ENCODE peak calls at places on chromosomes 6 and 20, in seven cellular contexts. V is SJSA1; H is K562; Z is uterus; S is CD8-positive, alpha-beta memory T cell; J is cardiac muscle cell; G is pancreas. O is an unnamed sample. For H3K36me3, the result is how much of the 10 kb centered on the place peaks cover.

GRCh38 chr20:59547596-59547995 is 56.7 kb upstream of the PHACTR3 start:
- DNase-seq in V (no peak), H (no peak), Z (no peak), S (no peak), J (no peak), G (no peak), O (no peak)

GRCh38 chr6:130147151-130147550 is 75.6 kb downstream of the SAMD3 start:
- DNase-seq in V (no peak), H (no peak), Z (no peak), S (no peak), J (no peak), G (no peak), O (no peak)

GRCh38 chr6:130178692-130179091 is 44.1 kb downstream of the SAMD3 start:
- DNase-seq in V (peak), H (no peak), Z (no peak), S (no peak), J (peak), G (no peak), O (no peak)

GRCh38 chr6:136501081-136501480 is 49.1 kb downstream of the MAP7 start:
- DNase-seq in V (no peak), H (no peak), Z (no peak), S (no peak), J (no peak), G (no peak), O (no peak)

GRCh38 chr6:111764238-111765182 is 108.7 kb downstream of the FYN start:
- DNase-seq in V (no peak), H (no peak), Z (no peak), S (peak), J (no peak), G (no peak), O (no peak)

GRCh38 chr6:155142902-155143609 is 120.8 kb upstream of the CLDN20 start:
- DNase-seq in V (no peak), H (no peak), Z (no peak), S (no peak), J (peak), G (no peak), O (no peak)

GRCh38 chr6:158150701-158151100 is 17.4 kb downstream of the SERAC1 start:
- DNase-seq in V (peak), H (no peak), Z (no peak), S (no peak), J (no peak), G (no peak), O (no peak)

GRCh38 chr20:19291818-19292132 is 79.3 kb downstream of the SLC24A3 start:
- DNase-seq in V (no peak), H (no peak), Z (no peak), S (no peak), J (no peak), G (no peak), O (no peak)

GRCh38 chr20:47118201-47118600 is 223.6 kb downstream of the EYA2 start:
- DNase-seq in V (peak), H (no peak), Z (no peak), S (no peak), J (no peak), G (no peak), O (no peak)

GRCh38 chr6:73873081-73873480 is 177.1 kb downstream of the CD109 start:
- DNase-seq in V (no peak), H (no peak), Z (no peak), S (no peak), J (no peak), G (no peak), O (no peak)

GRCh38 chr20:32741151-32741550 is 2.1 kb downstream of the COMMD7 start:
- DNase-seq in V (no peak), H (no peak), Z (no peak), S (no peak), J (no peak), G (no peak), O (no peak)

GRCh38 chr20:56808732-56809131 is 179.6 kb downstream of the TFAP2C start:
- DNase-seq in V (no peak), H (no peak), Z (no peak), S (no peak), J (no peak), G (no peak), O (no peak)

GRCh38 chr6:38054526-38054925 is 235.0 kb downstream of the ZFAND3 start:
- DNase-seq in V (no peak), H (no peak), Z (no peak), S (no peak), J (no peak), G (no peak), O (no peak)

GRCh38 chr20:14582855-14583254 is 245.4 kb upstream of the FLRT3 start:
- DNase-seq in V (no peak), H (no peak), Z (no peak), S (no peak), J (no peak), G (no peak), O (no peak)

GRCh38 chr6:137863126-137863996 is 3.7 kb upstream of the TNFAIP3 start:
- DNase-seq in V (no peak), H (peak), Z (no peak), S (no peak), J (peak), G (no peak), O (no peak)

GRCh38 chr6:73382462-73383113 is 12.0 kb upstream of the DDX43 start:
- DNase-seq in V (peak), H (no peak), Z (no peak), S (no peak), J (no peak), G (no peak), O (no peak)

GRCh38 chr6:77036400-77036799 is 426.9 kb downstream of the HTR1B start:
- DNase-seq in V (no peak), H (no peak), Z (no peak), S (no peak), J (no peak), G (no peak), O (no peak)

GRCh38 chr6:84897874-84898635 is 133.7 kb upstream of the TBX18 start:
- DNase-seq in V (peak), H (no peak), Z (no peak), S (no peak), J (peak), G (no peak), O (no peak)

GRCh38 chr20:37524859-37525708 is 2.6 kb downstream of the BLCAP start:
- DNase-seq in V (no peak), H (no peak), Z (no peak), S (no peak), J (peak), G (no peak), O (no peak)

GRCh38 chr20:25565578-25566157 is 19.7 kb downstream of the NINL start:
- DNase-seq in V (no peak), H (no peak), Z (no peak), S (no peak), J (peak), G (no peak), O (no peak)

GRCh38 chr20:44224651-44225050 is 14.1 kb upstream of the OSER1 start:
- DNase-seq in V (no peak), H (no peak), Z (no peak), S (no peak), J (no peak), G (no peak), O (no peak)

GRCh38 chr6:89952696-89953095 is 58.4 kb downstream of the GJA10 start:
- DNase-seq in V (peak), H (no peak), Z (no peak), S (peak), J (peak), G (no peak), O (peak)

GRCh38 chr20:24741673-24742072 is 207.4 kb upstream of the CST7 start:
- DNase-seq in V (no peak), H (no peak), Z (no peak), S (no peak), J (no peak), G (no peak), O (no peak)

GRCh38 chr20:706366-706885 is 30.8 kb upstream of the SCRT2 start:
- DNase-seq in V (no peak), H (no peak), Z (no peak), S (no peak), J (no peak), G (no peak), O (no peak)

GRCh38 chr6:108995296-108995695 is 99.3 kb downstream of the SESN1 start:
- DNase-seq in V (no peak), H (no peak), Z (no peak), S (no peak), J (no peak), G (no peak), O (no peak)

GRCh38 chr20:16273812-16274560 is 299.3 kb downstream of the KIF16B start:
- DNase-seq in V (no peak), H (no peak), Z (no peak), S (no peak), J (no peak), G (no peak), O (no peak)

DNA sequence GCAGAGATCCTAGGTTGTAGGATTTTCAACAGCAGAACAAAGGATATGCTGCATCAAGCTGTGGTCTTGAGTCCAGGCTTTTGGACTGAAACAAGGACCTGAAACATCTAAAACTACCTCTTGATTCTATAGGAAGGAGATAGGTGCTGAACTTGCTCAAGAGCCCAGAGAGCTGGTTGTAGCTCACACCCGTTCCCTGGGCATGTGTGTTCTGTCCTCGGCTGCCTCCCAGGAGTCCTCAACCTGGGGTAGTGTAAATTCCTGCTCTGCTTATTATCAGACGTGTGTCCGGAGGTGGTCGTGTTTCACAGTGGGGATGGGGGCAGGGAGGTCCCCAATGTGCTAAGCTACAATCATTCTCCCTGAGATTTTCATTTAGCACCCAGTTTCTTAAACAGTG is 4.8 kb downstream of the NOP56 start:
- DNase-seq in V (no peak), H (no peak), Z (no peak), S (no peak), J (no peak), G (no peak), O (peak)
- H3K36me3 ChIP-seq in V (half or more), H (half or more), Z (under half), S (half or more), J (half or more), G (half or more), O (half or more)

DNA sequence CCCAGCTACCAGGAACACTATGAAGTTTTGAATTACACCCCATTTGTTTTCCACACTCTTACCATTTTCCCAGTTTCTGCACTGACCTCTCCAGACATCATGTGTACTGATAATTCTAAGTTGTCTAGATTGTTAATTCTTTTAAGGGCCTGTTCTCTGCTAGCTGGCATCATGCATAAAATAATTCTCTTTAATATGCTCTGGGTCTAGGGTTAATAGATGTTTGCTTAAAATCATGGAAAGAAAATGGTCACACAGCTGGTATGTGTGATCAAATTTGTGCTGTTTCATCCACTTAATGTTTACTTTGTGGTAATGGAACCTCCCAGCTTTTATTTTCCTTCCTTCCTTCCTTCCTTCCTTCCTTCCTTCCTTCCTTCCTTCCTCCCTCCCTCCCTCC is 49.1 kb downstream of the HFE start:
- DNase-seq in V (no peak), H (no peak), Z (no peak), S (no peak), J (no peak), G (no peak), O (no peak)
- H3K36me3 ChIP-seq in V (under half), H (half or more), Z (under half), S (under half), J (under half), G (under half), O (under half)

DNA sequence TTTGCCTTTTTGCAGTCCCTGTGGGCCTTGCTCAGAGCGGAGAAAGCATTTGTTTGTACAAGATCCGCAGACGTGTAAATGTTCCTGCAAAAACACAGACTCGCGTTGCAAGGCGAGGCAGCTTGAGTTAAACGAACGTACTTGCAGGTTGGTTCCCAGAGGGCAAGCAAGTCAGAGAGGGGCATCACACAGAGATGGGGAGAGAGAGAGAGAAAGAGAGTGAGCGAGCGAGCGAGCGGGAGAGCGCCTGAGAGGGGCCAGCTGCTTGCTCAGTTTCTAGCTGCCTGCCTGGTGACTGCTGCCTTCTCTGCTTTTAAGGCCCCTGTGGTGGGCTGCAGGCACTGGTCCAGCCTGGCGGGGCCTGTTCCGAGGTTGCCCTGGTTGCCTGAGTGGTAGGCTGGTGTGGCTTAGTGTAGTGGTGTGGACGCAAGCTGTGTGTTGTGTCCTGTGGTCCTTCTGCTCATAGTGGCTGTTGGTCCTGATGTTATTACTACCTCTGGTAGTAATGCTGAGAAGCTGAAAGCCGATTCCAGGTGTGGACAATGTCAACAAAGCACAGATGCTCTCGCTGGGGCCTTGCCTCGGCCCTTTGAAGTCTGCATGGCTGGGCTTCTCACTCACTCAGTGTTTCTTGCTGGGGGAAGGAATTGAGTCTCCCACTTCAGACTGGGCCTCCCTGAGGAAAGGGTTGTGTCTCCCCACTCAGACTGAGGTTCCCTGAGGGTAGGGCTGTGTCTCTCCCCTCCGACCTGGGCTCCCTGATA is 12.1 kb downstream of the VEGFA start:
- DNase-seq in V (no peak), H (no peak), Z (no peak), S (no peak), J (no peak), G (peak), O (no peak)
- H3K36me3 ChIP-seq in V (half or more), H (half or more), Z (under half), S (under half), J (half or more), G (half or more), O (half or more)

DNA sequence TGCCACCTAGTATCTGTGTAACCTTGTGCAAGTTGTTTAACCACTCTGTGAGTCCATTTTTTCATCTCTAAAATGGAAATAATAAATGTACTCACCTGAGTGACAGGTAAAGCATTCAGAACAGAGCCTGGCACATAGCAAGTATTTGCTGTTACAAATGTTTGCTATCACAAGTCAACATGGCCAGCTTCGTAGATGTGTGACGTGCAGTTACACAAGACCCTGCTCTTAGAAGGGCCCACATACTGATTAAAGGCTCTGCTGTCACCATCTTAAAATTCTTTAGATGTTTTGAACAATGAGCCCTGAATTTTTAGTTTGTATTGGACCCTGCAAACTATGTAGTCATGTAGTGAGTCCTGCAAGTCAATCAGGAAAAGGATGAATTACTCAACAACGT is 40.4 kb upstream of the KIAA1586 start:
- DNase-seq in V (no peak), H (no peak), Z (no peak), S (no peak), J (no peak), G (no peak), O (no peak)
- H3K36me3 ChIP-seq in V (under half), H (under half), Z (under half), S (under half), J (under half), G (under half), O (under half)

DNA sequence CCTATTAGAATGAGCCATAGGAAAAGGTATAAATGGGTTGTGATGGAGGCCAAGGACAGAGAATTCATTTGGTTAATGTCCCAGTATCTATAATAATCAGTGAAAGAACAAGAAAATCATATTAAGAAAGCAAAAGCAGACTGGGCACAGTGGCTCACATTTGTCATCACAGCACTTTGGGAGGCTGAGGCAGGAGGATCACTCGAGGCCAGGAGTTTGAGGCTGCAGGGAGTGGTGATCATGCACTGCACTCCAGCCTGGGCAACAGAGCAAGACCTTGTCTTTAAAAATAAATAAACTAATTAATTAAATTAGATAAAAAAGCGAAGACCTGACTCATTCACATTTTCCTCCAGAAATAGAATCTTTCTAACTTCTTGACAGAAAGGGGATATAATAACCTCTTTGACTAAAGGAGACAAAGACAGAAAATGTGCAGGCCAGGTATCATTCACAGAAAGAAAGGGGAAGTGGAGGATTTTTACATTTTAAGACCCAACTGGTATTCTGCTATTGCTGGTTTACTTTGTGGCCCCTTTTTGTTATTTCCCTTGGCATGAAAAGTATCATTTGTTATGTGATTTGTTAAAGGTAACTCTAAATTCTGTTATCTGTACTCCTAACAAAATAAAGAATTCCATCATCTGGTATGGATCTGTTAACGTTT is 31.9 kb upstream of the MAPK13 start:
- DNase-seq in V (no peak), H (no peak), Z (no peak), S (no peak), J (no peak), G (no peak), O (no peak)
- H3K36me3 ChIP-seq in V (under half), H (under half), Z (under half), S (under half), J (under half), G (under half), O (under half)

DNA sequence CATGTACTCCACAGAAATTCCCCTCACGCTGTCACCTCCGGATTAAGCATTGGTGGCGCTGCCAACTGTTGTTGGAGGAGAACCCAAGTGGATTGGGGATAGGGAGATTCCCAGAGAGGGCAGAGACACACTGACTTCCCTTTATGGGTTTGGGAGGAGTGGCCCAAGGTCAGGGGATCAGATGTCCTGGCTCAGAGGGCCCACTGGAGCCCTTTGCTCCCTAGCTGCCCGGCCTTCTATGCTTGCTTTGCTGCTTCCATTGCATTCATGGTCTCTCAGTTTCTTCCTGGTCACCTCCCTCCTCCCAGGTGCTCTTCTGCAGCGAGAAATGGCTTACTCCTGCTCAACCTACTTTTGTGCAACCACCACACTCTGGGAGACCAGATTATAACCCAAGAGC is 14.3 kb downstream of the CUL9 start:
- DNase-seq in V (no peak), H (no peak), Z (no peak), S (no peak), J (no peak), G (no peak), O (no peak)
- H3K36me3 ChIP-seq in V (under half), H (under half), Z (under half), S (under half), J (under half), G (under half), O (under half)

GRCh38 chr20:63205896-63206295 is 10.0 kb downstream of the YTHDF1 start:
- DNase-seq in V (no peak), H (no peak), Z (no peak), S (no peak), J (no peak), G (no peak), O (no peak)

GRCh38 chr20:63210011-63210605 is 5.8 kb downstream of the YTHDF1 start:
- DNase-seq in V (no peak), H (no peak), Z (no peak), S (no peak), J (no peak), G (no peak), O (no peak)

GRCh38 chr20:63204362-63204761 is 11.6 kb downstream of the YTHDF1 start:
- DNase-seq in V (no peak), H (no peak), Z (no peak), S (no peak), J (no peak), G (no peak), O (no peak)

GRCh38 chr20:63208346-63208924 is 7.5 kb downstream of the YTHDF1 start:
- DNase-seq in V (no peak), H (no peak), Z (no peak), S (no peak), J (no peak), G (no peak), O (no peak)

DNA sequence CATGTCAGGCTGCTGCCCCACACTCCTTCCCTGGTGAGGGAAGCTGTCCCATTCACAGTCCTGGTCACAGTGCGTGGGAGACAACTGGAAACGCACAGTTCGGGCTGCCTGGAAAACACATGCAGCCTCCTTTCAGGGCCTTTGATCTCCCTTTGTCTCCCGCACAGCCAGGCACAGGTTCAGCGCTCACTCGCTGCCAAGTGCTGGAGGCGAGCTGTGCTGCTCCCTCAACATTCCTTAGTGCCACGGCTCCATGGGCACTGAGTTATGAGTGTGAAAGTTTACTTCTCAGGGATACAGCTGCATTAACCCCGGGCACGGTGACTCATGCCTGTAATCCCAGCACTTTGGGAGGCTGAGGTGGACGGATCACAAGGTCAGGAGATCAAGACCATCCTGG is 9.1 kb downstream of the YTHDF1 start:
- DNase-seq in V (no peak), H (no peak), Z (no peak), S (no peak), J (no peak), G (no peak), O (no peak)
- H3K36me3 ChIP-seq in V (half or more), H (half or more), Z (under half), S (under half), J (under half), G (under half), O (half or more)

GRCh38 chr20:62901891-62902290 is 24.4 kb downstream of the DIDO1 start:
- DNase-seq in V (no peak), H (no peak), Z (no peak), S (no peak), J (no peak), G (no peak), O (no peak)
- H3K36me3 ChIP-seq in V (half or more), H (half or more), Z (under half), S (under half), J (half or more), G (half or more), O (half or more)

GRCh38 chr6:83167726-83168278 is 25.3 kb downstream of the PGM3 start:
- DNase-seq in V (no peak), H (no peak), Z (no peak), S (no peak), J (no peak), G (no peak), O (no peak)
- H3K36me3 ChIP-seq in V (half or more), H (half or more), Z (under half), S (under half), J (half or more), G (half or more), O (half or more)

O was measured in HAP-1.